ENCODE peak calls at places on chromosomes 2 and 18, in seven cellular contexts. K is endothelial cell, Q is kidney, F is cardiac fibroblast, G is heart left ventricle, H is B cell, Z is esophagus squamous epithelium. E is an unnamed sample.

GRCh38 chr2:36374586-36374985 is 19.0 kb downstream of the CRIM1 start:
- DNase-seq in K (no peak), G (no peak), F (no peak), Q (no peak), H (no peak), Z (no peak), E (no peak)

GRCh38 chr2:186032337-186032736 is 293.7 kb downstream of the FSIP2 start:
- DNase-seq in H (no peak), Z (no peak), G (no peak), F (no peak), Q (no peak), K (no peak), E (no peak)

GRCh38 chr2:233935426-233935825 is 18.3 kb downstream of the TRPM8 start:
- DNase-seq in F (no peak), K (no peak), H (no peak), G (no peak), Q (no peak), Z (no peak), E (no peak)

GRCh38 chr2:237744613-237745249 is 53.8 kb upstream of the RBM44 start:
- DNase-seq in Z (no peak), H (peak), F (peak), Q (peak), K (peak), G (peak), E (peak)

GRCh38 chr2:37415128-37415817 is 70.8 kb downstream of the QPCT start:
- DNase-seq in H (no peak), Q (no peak), Z (no peak), G (no peak), K (no peak), F (peak), E (peak)

GRCh38 chr18:24380163-24380747 is 17.4 kb downstream of the OSBPL1A start:
- DNase-seq in Z (no peak), Q (no peak), G (no peak), K (no peak), F (no peak), H (no peak), E (no peak)

GRCh38 chr2:15603044-15603765 is 11.5 kb downstream of the DDX1 start:
- DNase-seq in Q (no peak), F (no peak), H (no peak), K (no peak), G (no peak), Z (no peak), E (no peak)

GRCh38 chr18:25360301-25360899 is 8.4 kb upstream of the ZNF521 start:
- DNase-seq in Z (no peak), Q (no peak), G (no peak), K (no peak), H (no peak), F (no peak), E (no peak)

DNA sequence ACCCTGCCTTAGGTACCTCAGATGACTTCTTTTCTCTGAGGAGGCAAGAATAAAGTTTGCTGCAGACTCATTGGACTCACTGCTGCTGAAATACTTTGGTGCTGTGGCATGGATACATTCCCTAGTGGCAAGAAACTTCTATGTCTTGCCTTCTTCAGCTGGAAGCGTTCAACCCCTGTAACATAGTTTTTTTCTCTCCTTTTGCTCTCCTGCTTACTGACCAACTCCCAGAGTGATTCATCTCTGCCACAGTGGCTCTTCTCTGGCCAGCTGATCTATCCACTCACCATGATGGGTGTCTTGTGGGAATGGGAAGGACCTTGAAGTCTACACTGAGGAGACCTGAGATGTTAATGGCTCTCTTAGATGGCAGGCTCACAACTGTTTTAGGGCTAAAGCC is 309.3 kb upstream of the LRRTM4 start:
- DNase-seq in K (no peak), H (no peak), G (no peak), Z (no peak), F (no peak), Q (no peak), E (no peak)
- TF ChIP-seq CTCF in K (no peak), H (no peak), G (no peak), Z (no peak), F (no peak), Q (no peak), E (no peak)

GRCh38 chr18:51668101-51668500 is 470.6 kb upstream of the MEX3C start:
- DNase-seq in K (peak), H (peak), G (peak), Z (no peak), Q (no peak), F (peak), E (peak)
- TF ChIP-seq CTCF in K (peak), H (peak), G (peak), Z (peak), Q (peak), F (peak), E (peak)

GRCh38 chr18:50571606-50572005 is 11.7 kb downstream of the MAPK4 start:
- DNase-seq in G (no peak), Z (no peak), K (no peak), F (no peak), H (no peak), Q (no peak), E (no peak)

GRCh38 chr18:50578030-50578429 is 18.1 kb downstream of the MAPK4 start:
- DNase-seq in K (no peak), H (no peak), G (no peak), Z (no peak), Q (no peak), F (no peak), E (no peak)

GRCh38 chr18:50569930-50570329 is 10.0 kb downstream of the MAPK4 start:
- DNase-seq in F (no peak), H (no peak), G (no peak), K (no peak), Q (no peak), Z (no peak), E (no peak)

GRCh38 chr18:50578651-50579050 is 18.8 kb downstream of the MAPK4 start:
- DNase-seq in Z (no peak), F (no peak), K (no peak), H (no peak), G (no peak), Q (no peak), E (no peak)

GRCh38 chr18:50573679-50574078 is 13.8 kb downstream of the MAPK4 start:
- DNase-seq in Q (no peak), K (no peak), F (no peak), H (no peak), G (no peak), Z (no peak), E (no peak)
- TF ChIP-seq CTCF in Q (no peak), K (peak), F (peak), H (peak), G (no peak), Z (no peak), E (peak)

DNA sequence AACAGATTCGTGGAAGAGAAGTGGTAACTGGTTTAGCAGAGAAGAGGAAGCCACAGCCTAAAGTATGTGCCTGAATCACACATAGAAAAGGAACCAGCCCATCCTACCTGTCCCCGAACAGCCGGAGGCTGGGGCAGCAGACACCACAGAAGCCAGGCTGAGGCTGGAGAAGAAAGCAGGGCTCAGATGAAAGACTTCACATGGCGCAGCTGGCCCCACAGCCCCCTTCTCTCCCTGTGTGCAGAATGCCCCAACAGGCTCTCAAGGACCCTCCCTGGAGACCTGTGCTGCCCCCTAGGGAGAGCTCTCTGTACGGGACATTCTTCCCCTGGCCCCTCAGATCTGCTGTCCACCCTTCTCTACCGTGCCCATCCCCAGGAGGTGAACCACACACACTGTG is 83.5 kb upstream of the RAB12 start:
- DNase-seq in K (peak), Z (no peak), F (no peak), H (no peak), G (no peak), Q (no peak), E (no peak)
- TF ChIP-seq CTCF in K (no peak), Z (no peak), F (no peak), H (no peak), G (no peak), Q (no peak), E (peak)

GRCh38 chr18:36514778-36515177 is 217.3 kb downstream of the FHOD3 start:
- DNase-seq in Z (no peak), F (no peak), Q (no peak), G (no peak), K (no peak), H (no peak), E (no peak)
- TF ChIP-seq CTCF in Z (no peak), F (no peak), Q (no peak), G (no peak), K (no peak), H (no peak), E (no peak)

DNA sequence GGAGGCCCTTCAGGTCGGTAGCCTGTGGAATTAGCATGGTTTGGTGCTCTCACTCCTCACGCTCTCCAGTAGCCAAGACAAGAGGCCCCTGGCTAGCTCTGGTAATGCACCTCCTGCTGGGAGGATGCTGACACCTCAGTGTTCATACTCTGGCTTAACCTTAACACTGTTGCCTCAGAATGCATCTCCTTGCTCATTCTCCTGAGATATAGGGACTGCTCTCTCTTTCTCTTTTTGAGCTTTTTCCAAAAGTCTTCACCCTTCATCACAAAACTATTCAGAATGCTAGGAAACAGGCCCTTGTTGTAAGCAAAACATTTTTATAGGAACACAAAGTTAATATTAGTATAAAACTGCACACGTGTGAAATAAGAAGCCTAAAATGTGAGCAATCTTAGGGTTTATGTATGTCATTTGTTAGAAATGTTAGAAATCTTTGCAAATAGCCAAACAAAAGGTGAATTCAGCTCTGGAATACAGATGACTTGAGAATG is 17.3 kb upstream of the IMPA2 start:
- DNase-seq in Z (no peak), F (peak), G (no peak), K (no peak), H (no peak), Q (no peak), E (peak)
- TF ChIP-seq CTCF in Z (no peak), F (peak), G (no peak), K (no peak), H (no peak), Q (no peak), E (peak)

DNA sequence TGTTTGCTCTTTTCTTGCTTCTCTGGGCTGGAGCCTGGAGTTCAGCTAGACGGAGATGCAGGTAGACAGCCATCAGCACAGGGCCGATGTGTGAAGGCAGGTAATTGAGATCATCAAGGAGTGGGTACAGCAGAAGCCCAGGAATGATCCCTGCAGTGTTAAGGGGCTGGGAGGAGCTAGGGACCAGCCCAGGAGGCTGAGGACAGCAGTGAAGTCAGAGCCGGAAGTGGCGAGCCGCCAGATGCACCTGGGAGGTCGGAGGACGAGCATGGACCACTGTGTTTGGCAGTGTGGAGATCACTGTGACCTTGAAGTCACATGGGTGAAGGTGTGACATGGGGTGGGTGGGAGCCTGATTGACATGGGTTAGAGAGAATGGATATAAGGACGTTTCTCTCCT is 6.2 kb upstream of the ZNF236 start:
- DNase-seq in Z (no peak), Q (no peak), K (no peak), H (no peak), G (no peak), F (no peak), E (no peak)
- TF ChIP-seq CTCF in Z (no peak), Q (no peak), K (no peak), H (no peak), G (no peak), F (no peak), E (no peak)

E was measured in HFFc6.